ENCODE peak calls at places on chromosome 18, in six cellular contexts. T, Y, J, O, F and V are unnamed samples.
A peak's percentile ranks its signal among the peaks of the same experiment; 100 is the strongest.

GRCh38 chr18:23498062-23498582 is 5.2 kb upstream of the RMC1 start:
- DNase-seq in T (no peak), J (no peak), Y (no peak), F (no peak), O (no peak), V (no peak)

GRCh38 chr18:42001801-42002200 is 46.8 kb downstream of the PIK3C3 start:
- DNase-seq in O (no peak), Y (no peak), F (no peak), J (no peak), T (no peak), V (no peak)

GRCh38 chr18:1147616-1148184 is 243.0 kb downstream of the ADCYAP1 start:
- DNase-seq in Y (no peak), F (peak; percentile 2), O (no peak), J (no peak), T (no peak), V (no peak)

GRCh38 chr18:36095936-36096519 is 28.7 kb upstream of the RPRD1A start:
- DNase-seq in T (peak; percentile 25), J (no peak), O (peak; percentile 64), F (peak; percentile 43), Y (peak; percentile 47), V (peak; percentile 45)

GRCh38 chr18:49854681-49855080 is 41.3 kb upstream of the ACAA2 start:
- DNase-seq in J (no peak), T (no peak), F (no peak), O (no peak), Y (no peak), V (no peak)

GRCh38 chr18:72232611-72233010 is 311.5 kb downstream of the CBLN2 start:
- DNase-seq in F (no peak), T (no peak), Y (no peak), O (no peak), J (no peak), V (no peak)

GRCh38 chr18:36724591-36725001 is 104.2 kb downstream of the TPGS2 start:
- DNase-seq in J (no peak), O (no peak), T (no peak), F (no peak), Y (no peak), V (peak; percentile 45)

GRCh38 chr18:13551305-13551603 is 175.1 kb downstream of the FAM210A start:
- DNase-seq in T (no peak), O (no peak), F (no peak), Y (no peak), J (no peak), V (no peak)

GRCh38 chr18:79510731-79511141 is 115.0 kb downstream of the NFATC1 start:
- DNase-seq in Y (no peak), J (peak; percentile 39), F (peak; percentile 58), T (no peak), O (no peak), V (no peak)

GRCh38 chr18:136433-136832 is 21.9 kb upstream of the USP14 start:
- DNase-seq in O (no peak), F (peak; percentile 35), J (no peak), T (no peak), Y (no peak), V (no peak)

GRCh38 chr18:33495278-33495677 is 54.8 kb upstream of the CCDC178 start:
- DNase-seq in F (peak; percentile 26), J (no peak), Y (no peak), T (peak; percentile 17), O (peak; percentile 54), V (peak; percentile 3)

GRCh38 chr18:8116346-8117007 is 492.8 kb upstream of the RAB12 start:
- DNase-seq in Y (peak; percentile 81), O (no peak), J (no peak), F (no peak), T (peak; percentile 35), V (no peak)

GRCh38 chr18:43797347-43797746 is 520.1 kb upstream of the SYT4 start:
- DNase-seq in Y (no peak), F (no peak), T (no peak), J (no peak), O (no peak), V (no peak)

GRCh38 chr18:56493531-56493930 is 144.9 kb downstream of the TXNL1 start:
- DNase-seq in F (no peak), Y (no peak), O (no peak), J (no peak), T (no peak), V (no peak)

GRCh38 chr18:77054606-77055428 is 77.8 kb downstream of the MBP start:
- DNase-seq in Y (peak; percentile 91), T (peak; percentile 95), O (peak; percentile 9), J (peak; percentile 91), F (peak; percentile 82), V (peak; percentile 73)

GRCh38 chr18:79488311-79489047 is 92.7 kb downstream of the NFATC1 start:
- DNase-seq in J (peak; percentile 26), F (peak; percentile 56), Y (no peak), O (no peak), T (no peak), V (no peak)

GRCh38 chr18:5628512-5629255 is 84.9 kb upstream of the EPB41L3 start:
- DNase-seq in O (peak; percentile 3), Y (no peak), T (no peak), F (peak; percentile 76), J (peak; percentile 77), V (no peak)

GRCh38 chr18:79617521-79618500 is 61.8 kb upstream of the CTDP1 start:
- DNase-seq in J (peak; percentile 53), T (no peak), O (no peak), Y (no peak), F (no peak), V (no peak)

GRCh38 chr18:7696846-7697245 is 129.7 kb downstream of the PTPRM start:
- DNase-seq in J (no peak), T (no peak), Y (peak; percentile 4), O (no peak), F (no peak), V (no peak)

GRCh38 chr18:51398104-51398503 is 200.6 kb upstream of the MEX3C start:
- DNase-seq in F (no peak), J (no peak), Y (no peak), O (no peak), T (no peak), V (no peak)

GRCh38 chr18:12373032-12373770 is 3.8 kb downstream of the AFG3L2 start:
- DNase-seq in J (no peak), Y (no peak), F (no peak), T (no peak), O (no peak), V (no peak)

GRCh38 chr18:63096327-63096874 is 223.2 kb downstream of the BCL2 start:
- DNase-seq in T (no peak), O (no peak), Y (no peak), J (no peak), F (no peak), V (no peak)

GRCh38 chr18:58408665-58409064 is 220.2 kb downstream of the ALPK2 start:
- DNase-seq in F (no peak), Y (no peak), T (no peak), O (no peak), J (no peak), V (no peak)

GRCh38 chr18:76491801-76492668 is 3.0 kb downstream of the ZNF516 start:
- DNase-seq in O (peak; percentile 23), F (peak; percentile 67), Y (peak; percentile 36), T (no peak), J (peak; percentile 75), V (no peak)

GRCh38 chr18:49974079-49974478 is 160.7 kb upstream of the ACAA2 start:
- DNase-seq in Y (no peak), T (no peak), F (no peak), J (no peak), O (no peak), V (no peak)

GRCh38 chr18:22241806-22242440 is 72.5 kb downstream of the GATA6 start:
- DNase-seq in O (no peak), Y (no peak), F (no peak), T (no peak), J (no peak), V (no peak)

GRCh38 chr18:62436636-62437519 is 85.9 kb upstream of the ZCCHC2 start:
- DNase-seq in Y (peak; percentile 80), J (peak; percentile 97), F (no peak), T (no peak), O (no peak), V (peak; percentile 92)

GRCh38 chr18:46350598-46351172 is 246.5 kb downstream of the HAUS1 start:
- DNase-seq in T (no peak), F (no peak), O (no peak), Y (no peak), J (no peak), V (no peak)

GRCh38 chr18:69044215-69044614 is 246.3 kb downstream of the CCDC102B start:
- DNase-seq in F (no peak), T (no peak), O (no peak), J (no peak), Y (no peak), V (no peak)

GRCh38 chr18:79871026-79871390 is 73.3 kb downstream of the KCNG2 start:
- DNase-seq in Y (no peak), F (no peak), J (peak; percentile 38), T (no peak), O (no peak), V (no peak)

GRCh38 chr18:9642799-9643445 is 28.6 kb upstream of the PPP4R1 start:
- DNase-seq in Y (no peak), O (peak; percentile 58), F (peak; percentile 29), T (no peak), J (no peak), V (no peak)